ENCODE peak calls at places on chromosomes 4 and X, in six cellular contexts. C is ovary, S is progenitor cell of endocrine pancreas, O is NT2/D1, I is neuronal stem cell, W is NCI-H460. F is an unnamed sample.

GRCh38 chr4:102531441-102531840 is 30.3 kb downstream of the NFKB1 start:
- DNase-seq in S (no peak), C (no peak), W (no peak), O (no peak), I (no peak), F (no peak)

GRCh38 chr4:110527156-110527555 is 51.2 kb downstream of the ENPEP start:
- DNase-seq in O (no peak), C (no peak), I (no peak), W (no peak), S (no peak), F (no peak)

GRCh38 chrX:120144178-120144844 is 14.1 kb upstream of the RHOXF2 start:
- DNase-seq in W (no peak), S (no peak), I (no peak), O (no peak), C (peak; percentile 82), F (no peak)

GRCh38 chr4:90727938-90728337 is 600.7 kb downstream of the CCSER1 start:
- DNase-seq in C (no peak), S (no peak), I (peak; percentile 31), W (no peak), O (peak; percentile 54), F (no peak)

GRCh38 chr4:156998500-156999174 is 27.0 kb upstream of the PDGFC start:
- DNase-seq in C (no peak), S (no peak), I (no peak), O (no peak), W (no peak), F (no peak)

GRCh38 chrX:15143825-15144121 is 126.1 kb downstream of the ASB9 start:
- DNase-seq in I (no peak), C (no peak), S (no peak), W (no peak), O (no peak), F (no peak)

GRCh38 chrX:13376857-13377441 is 57.1 kb upstream of the ATXN3L start:
- DNase-seq in O (no peak), S (no peak), C (no peak), W (no peak), I (no peak), F (no peak)

GRCh38 chrX:35682481-35682880 is 115.7 kb upstream of the MAGEB16 start:
- DNase-seq in S (no peak), W (no peak), I (no peak), O (no peak), C (no peak), F (no peak)

GRCh38 chr4:3249681-3250437 is 900 bp downstream of the MSANTD1 start:
- DNase-seq in O (no peak), I (no peak), W (no peak), S (no peak), C (peak; percentile 11), F (peak; percentile 59)

GRCh38 chrX:38656350-38656915 is 95.1 kb downstream of the TSPAN7 start:
- DNase-seq in O (no peak), S (no peak), W (no peak), C (no peak), I (no peak), F (no peak)

GRCh38 chr4:80197132-80197573 is at the start of gene PRDM8:
- DNase-seq in O (no peak), S (no peak), W (no peak), C (no peak), I (no peak), F (peak; percentile 83)

GRCh38 chr4:186191266-186192067 is at the start of gene CYP4V2:
- DNase-seq in O (no peak), S (peak; percentile 60), C (peak; percentile 87), W (peak; percentile 63), I (peak; percentile 69), F (peak; percentile 83)

GRCh38 chr4:85779165-85779564 is 304.2 kb downstream of the ARHGAP24 start:
- DNase-seq in I (no peak), O (no peak), S (no peak), W (no peak), C (no peak), F (no peak)

GRCh38 chr4:102824398-102824797 is 3.0 kb downstream of the UBE2D3 start:
- DNase-seq in I (no peak), W (no peak), C (no peak), S (no peak), O (no peak), F (no peak)

GRCh38 chr4:79241846-79242245 is 84.0 kb downstream of the NAA11 start:
- DNase-seq in W (no peak), O (no peak), I (no peak), S (no peak), C (no peak), F (no peak)

GRCh38 chrX:35166023-35166422 is 223.4 kb downstream of the FAM47B start:
- DNase-seq in O (no peak), W (no peak), C (no peak), S (no peak), I (peak; percentile 1), F (no peak)